ENCODE peak calls at places on chromosomes 4 and X, in nine cellular contexts. X is transverse colon, O is right atrium auricular region, K is tibial artery, Y is GM23338, Q is pancreas, P is fibroblast of lung, F is IMR-90, C is tibial nerve. G is an unnamed sample.

GRCh38 chr4:31088600-31089230 is 368.5 kb downstream of the PCDH7 start:
- DNase-seq in O (no peak), K (no peak), Q (no peak), Y (no peak), X (no peak), P (peak; percentile 90), F (peak; percentile 83), C (no peak), G (peak; percentile 26)

GRCh38 chr4:114383721-114384120 is 214.9 kb upstream of the UGT8 start:
- DNase-seq in C (no peak), X (no peak), O (no peak), Y (no peak), Q (no peak), P (peak; percentile 88), F (peak; percentile 96), K (no peak), G (peak; percentile 53)

GRCh38 chr4:133129237-133129636 is 19.9 kb upstream of the PCDH10 start:
- DNase-seq in Y (no peak), K (no peak), C (no peak), F (no peak), O (no peak), Q (no peak), P (no peak), X (no peak), G (peak; percentile 43)

GRCh38 chrX:51148848-51149247 is 183.8 kb upstream of the NUDT10 start:
- DNase-seq in X (no peak), C (no peak), P (no peak), Y (peak; percentile 62), K (no peak), F (no peak), O (no peak), Q (no peak), G (no peak)

GRCh38 chr4:152102184-152103000 is 341.6 kb upstream of the GATB start:
- DNase-seq in C (no peak), O (no peak), P (peak; percentile 9), Q (no peak), F (peak; percentile 92), X (no peak), Y (no peak), K (no peak), G (peak; percentile 98)

GRCh38 chrX:152904151-152905080 is 6.5 kb downstream of the ZNF185 start:
- DNase-seq in P (peak; percentile 46), K (peak; percentile 27), C (peak; percentile 33), X (peak; percentile 51), F (peak; percentile 77), Y (peak; percentile 70), Q (peak; percentile 59), O (no peak), G (no peak)

GRCh38 chrX:46383006-46383405 is 162.2 kb downstream of the ZNF674 start:
- DNase-seq in C (no peak), F (no peak), P (no peak), K (no peak), O (no peak), X (no peak), Y (no peak), Q (no peak), G (no peak)

GRCh38 chr4:139740121-139740520 is 74.5 kb downstream of the MGST2 start:
- DNase-seq in Y (no peak), Q (no peak), C (no peak), O (peak; percentile 75), X (no peak), F (no peak), P (no peak), K (no peak), G (no peak)

GRCh38 chr4:86744570-86744969 is 104.6 kb downstream of the SLC10A6 start:
- DNase-seq in C (no peak), O (no peak), K (no peak), X (no peak), P (no peak), F (no peak), Q (no peak), Y (no peak), G (no peak)

GRCh38 chr4:2832981-2833670 is 10.5 kb upstream of the ADD1 start:
- DNase-seq in K (no peak), Q (no peak), P (no peak), C (no peak), F (no peak), Y (no peak), O (no peak), X (peak; percentile 5), G (no peak)
- H3K4me1 ChIP-seq in K (peaks cover 5% of the 10 kb centered on the region), Q (no peaks in the 10 kb centered on the region), P (peaks cover 5% of the 10 kb centered on the region), C (no peaks in the 10 kb centered on the region), F (peaks cover 4% of the 10 kb centered on the region), Y (peaks cover 16% of the 10 kb centered on the region), O (no peaks in the 10 kb centered on the region), X (peaks cover 30% of the 10 kb centered on the region), G (no peaks in the 10 kb centered on the region)

GRCh38 chr4:67744561-67745283 is 9.5 kb downstream of the GNRHR start:
- DNase-seq in F (peak; percentile 56), K (no peak), Q (no peak), P (no peak), Y (no peak), O (no peak), X (no peak), C (no peak), G (peak; percentile 59)
- H3K27ac ChIP-seq in F (no peak overlapping the region), K (no peak overlapping the region), Q (no peak overlapping the region), P (no peak overlapping the region), Y (no peak overlapping the region), O (no peak overlapping the region), X (no peak overlapping the region), C (no peak overlapping the region), G (no peak overlapping the region)

GRCh38 chr4:22667332-22667731 is 25.4 kb upstream of the GBA3 start:
- DNase-seq in P (peak; percentile 28), X (no peak), C (no peak), F (no peak), K (peak; percentile 38), O (no peak), Y (no peak), Q (no peak), G (no peak)
- TF ChIP-seq CTCF in P (no peak), X (no peak), C (no peak), F (no peak), K (no peak), O (no peak), Y (peak; percentile 23), Q (no peak), G (no peak)

DNA sequence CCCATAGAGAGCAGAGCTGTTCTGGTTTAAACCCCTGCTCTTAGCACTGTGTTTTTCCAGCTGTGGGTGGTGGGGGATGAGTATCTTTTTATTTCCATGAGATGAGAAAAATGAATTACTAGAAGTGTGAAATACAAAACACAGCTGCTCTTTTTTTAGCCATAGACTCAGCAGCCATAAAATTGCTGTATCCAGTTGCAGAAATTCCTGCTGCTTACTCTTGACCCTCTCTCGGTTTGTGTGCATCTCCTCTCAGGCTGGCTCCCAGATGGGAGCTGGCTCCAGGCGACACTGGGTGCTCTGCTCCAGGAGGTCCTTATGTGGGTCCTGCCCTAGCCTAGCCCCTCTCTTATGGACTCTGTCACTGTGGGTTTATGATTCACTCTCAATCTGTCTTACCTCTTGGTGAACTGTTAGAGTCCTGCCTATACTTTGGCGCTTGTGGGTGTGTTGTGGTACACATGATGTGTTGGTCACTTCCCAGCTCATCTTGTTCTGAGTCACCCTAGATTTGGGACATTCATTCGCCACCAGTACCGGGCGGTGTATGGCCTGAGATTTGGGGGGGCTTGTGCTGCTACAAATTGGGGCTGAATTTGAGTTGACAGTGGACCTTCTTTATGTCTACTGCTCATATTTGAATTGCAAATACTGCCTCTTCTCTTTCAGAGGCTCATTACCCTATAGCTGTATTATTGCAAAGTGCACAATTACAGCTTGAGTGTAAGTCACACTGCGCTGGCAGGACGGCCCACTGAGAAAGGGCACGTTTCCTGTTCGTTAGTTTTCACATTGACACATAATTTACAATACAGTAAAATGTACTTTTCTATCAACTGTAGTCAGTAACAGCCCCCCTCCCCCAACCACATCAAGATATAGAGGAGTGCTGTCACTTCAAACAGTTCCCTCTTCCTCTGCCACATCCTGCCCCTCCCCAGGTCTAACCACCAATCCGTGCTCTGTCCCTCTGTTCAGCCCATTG is 46.9 kb upstream of the MSANTD1 start:
- DNase-seq in C (no peak), X (peak; percentile 18), F (peak; percentile 69), O (no peak), Y (no peak), P (peak; percentile 81), K (no peak), Q (no peak), G (no peak)
- H3K4me1 ChIP-seq in C (no peaks in the 10 kb centered on the region), X (peaks cover 26% of the 10 kb centered on the region), F (peaks cover 18% of the 10 kb centered on the region), O (no peaks in the 10 kb centered on the region), Y (no peaks in the 10 kb centered on the region), P (peaks cover 7% of the 10 kb centered on the region), K (no peaks in the 10 kb centered on the region), Q (peaks cover 17% of the 10 kb centered on the region), G (no peaks in the 10 kb centered on the region)

GRCh38 chrX:1524874-1525582 is 12.0 kb downstream of the P2RY8 start:
- DNase-seq in Y (no peak), X (no peak), Q (no peak), P (no peak), C (no peak), K (no peak), F (no peak), O (peak; percentile 30), G (no peak)
- H3K27ac ChIP-seq in Y (no peak overlapping the region), X (no peak overlapping the region), Q (no peak overlapping the region), P (no peak overlapping the region), C (no peak overlapping the region), K (no peak overlapping the region), F (no peak overlapping the region), O (no peak overlapping the region), G (no peak overlapping the region)

GRCh38 chrX:139864613-139865012 is 68.2 kb downstream of the ATP11C start:
- DNase-seq in X (no peak), F (no peak), O (no peak), K (no peak), P (no peak), C (no peak), Q (no peak), Y (no peak), G (no peak)
- TF ChIP-seq CTCF in X (no peak), F (no peak), O (no peak), K (no peak), P (no peak), C (no peak), Q (no peak), Y (no peak), G (no peak)